ENCODE peak calls at places on chromosomes 6 and 20, in four cellular contexts. G, Z, J and S are unnamed samples.

GRCh38 chr20:44052166-44052565 is 134.8 kb downstream of the JPH2 start:
- DNase-seq in G (no peak), Z (no peak), J (no peak), S (no peak)

GRCh38 chr20:46757754-46758678 is 48.6 kb downstream of the SLC2A10 start:
- DNase-seq in G (no peak), Z (peak; percentile 58), J (peak; percentile 45), S (peak; percentile 30)

GRCh38 chr6:4965506-4966389 is 38.1 kb downstream of the RPP40 start:
- DNase-seq in G (no peak), Z (no peak), J (no peak), S (no peak)

GRCh38 chr6:170262481-170263088 is 28.3 kb downstream of the DLL1 start:
- DNase-seq in G (no peak), Z (no peak), J (no peak), S (no peak)

GRCh38 chr20:19944772-19945459 is 72.2 kb upstream of the NAA20 start:
- DNase-seq in G (no peak), Z (no peak), J (no peak), S (no peak)

GRCh38 chr20:15242773-15243172 is 905.4 kb upstream of the FLRT3 start:
- DNase-seq in G (no peak), Z (no peak), J (no peak), S (no peak)

GRCh38 chr6:136343700-136344099 is 54.1 kb upstream of the BCLAF1 start:
- DNase-seq in G (no peak), Z (no peak), J (no peak), S (no peak)

GRCh38 chr6:75144396-75144795 is 61.5 kb downstream of the COL12A1 start:
- DNase-seq in G (no peak), Z (no peak), J (no peak), S (no peak)

GRCh38 chr6:121222656-121223055 is 111.6 kb downstream of the TBC1D32 start:
- DNase-seq in G (no peak), Z (no peak), J (no peak), S (no peak)

GRCh38 chr20:40284611-40285010 is 404.4 kb downstream of the MAFB start:
- DNase-seq in G (no peak), Z (no peak), J (no peak), S (no peak)

GRCh38 chr20:49863666-49864065 is 51.0 kb downstream of the SLC9A8 start:
- DNase-seq in G (no peak), Z (no peak), J (no peak), S (no peak)

GRCh38 chr6:162119349-162119748 is 608.2 kb downstream of the PRKN start:
- DNase-seq in G (no peak), Z (no peak), J (no peak), S (peak; percentile 21)

GRCh38 chr6:75101896-75102680 is 103.8 kb downstream of the COL12A1 start:
- DNase-seq in G (no peak), Z (no peak), J (no peak), S (no peak)

GRCh38 chr6:34684919-34685318 is 11.6 kb downstream of the ILRUN start:
- DNase-seq in G (no peak), Z (no peak), J (no peak), S (no peak)

GRCh38 chr6:44925100-44925739 is 402.9 kb upstream of the RUNX2 start:
- DNase-seq in G (no peak), Z (no peak), J (no peak), S (no peak)

GRCh38 chr6:82645536-82646230 is 282.1 kb downstream of the TPBG start:
- DNase-seq in G (no peak), Z (no peak), J (no peak), S (no peak)

GRCh38 chr6:104606361-104606760 is 253.4 kb downstream of the HACE1 start:
- DNase-seq in G (no peak), Z (no peak), J (no peak), S (no peak)

GRCh38 chr6:166341915-166342292 is 441 bp downstream of the SFT2D1 start:
- DNase-seq in G (no peak), Z (no peak), J (no peak), S (no peak)

GRCh38 chr20:51966296-51966971 is 164.1 kb upstream of the SALL4 start:
- DNase-seq in G (no peak), Z (peak; percentile 51), J (peak; percentile 67), S (no peak)

GRCh38 chr20:62979876-62980373 is 26.8 kb downstream of the BHLHE23 start:
- DNase-seq in G (no peak), Z (no peak), J (no peak), S (no peak)

DNA sequence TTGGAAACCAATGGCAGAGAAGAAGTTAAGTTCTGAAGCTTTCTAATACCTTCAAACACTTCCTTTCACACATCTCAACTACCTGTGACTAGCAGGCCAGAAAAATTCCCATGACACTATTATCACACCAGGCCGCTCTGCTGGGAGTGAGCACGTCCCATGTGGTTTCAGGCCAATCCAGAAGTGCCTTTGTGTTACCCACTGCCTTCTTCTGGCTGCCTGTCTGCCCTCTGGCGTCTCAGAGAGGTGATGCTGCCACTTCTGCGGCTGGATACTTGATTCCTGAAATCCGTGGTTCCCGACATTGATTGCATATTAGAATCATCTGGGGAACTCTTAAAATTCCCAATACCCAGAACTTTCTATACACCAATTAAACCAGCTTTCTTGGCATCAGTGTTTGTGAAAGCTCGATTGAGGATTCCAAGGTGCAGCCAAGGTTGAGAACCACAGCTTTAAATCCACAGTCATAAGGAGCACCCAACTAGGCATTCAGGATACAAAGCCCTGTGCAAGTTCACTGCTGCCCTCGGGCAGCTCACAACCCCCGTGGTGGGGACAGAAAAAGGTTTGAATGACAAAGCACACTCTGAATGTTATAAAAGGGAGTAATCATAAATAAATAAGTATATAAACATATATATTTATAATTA is 65.6 kb downstream of the STMND1 start:
- DNase-seq in G (no peak), Z (peak; percentile 63), J (peak; percentile 48), S (peak; percentile 48)
- H3K4me3 ChIP-seq in G (no peak overlapping the region), Z (peak overlapping the region; percentile 24), J (no peak overlapping the region), S (peak overlapping the region; percentile 32)

GRCh38 chr6:159759645-159760044 is 2.2 kb upstream of the ACAT2 start:
- DNase-seq in G (no peak), Z (no peak), J (no peak), S (no peak)
- H3K9me3 ChIP-seq in G (no peaks in the 10 kb centered on the region), Z (no peaks in the 10 kb centered on the region), J (no peaks in the 10 kb centered on the region), S (no peaks in the 10 kb centered on the region)

GRCh38 chr6:1821188-1822183 is 211.8 kb downstream of the FOXC1 start:
- DNase-seq in G (no peak), Z (no peak), J (no peak), S (no peak)
- H3K4me3 ChIP-seq in G (peak overlapping the region; percentile 63), Z (peak overlapping the region; percentile 13), J (no peak overlapping the region), S (peak overlapping the region; percentile 49)

GRCh38 chr6:30283761-30284160 is 43.0 kb upstream of the TRIM39 start:
- DNase-seq in G (no peak), Z (no peak), J (no peak), S (no peak)

GRCh38 chr6:30287139-30287538 is 39.6 kb upstream of the TRIM39 start:
- DNase-seq in G (no peak), Z (no peak), J (no peak), S (no peak)

GRCh38 chr6:30282522-30282921 is 44.2 kb upstream of the TRIM39 start:
- DNase-seq in G (no peak), Z (no peak), J (no peak), S (no peak)
- H3K9me3 ChIP-seq in G (peaks cover 70% of the 10 kb centered on the region), Z (peaks cover 84% of the 10 kb centered on the region), J (peaks cover 33% of the 10 kb centered on the region), S (peaks cover 100% of the 10 kb centered on the region)

GRCh38 chr6:37175332-37176267 is 5.6 kb downstream of the PIM1 start:
- DNase-seq in G (no peak), Z (no peak), J (no peak), S (no peak)
- H3K4me3 ChIP-seq in G (no peak overlapping the region), Z (no peak overlapping the region), J (no peak overlapping the region), S (no peak overlapping the region)

GRCh38 chr20:34806255-34806654 is 19.2 kb downstream of the NCOA6 start:
- DNase-seq in G (no peak), Z (no peak), J (no peak), S (no peak)
- H3K9me3 ChIP-seq in G (no peaks in the 10 kb centered on the region), Z (no peaks in the 10 kb centered on the region), J (no peaks in the 10 kb centered on the region), S (no peaks in the 10 kb centered on the region)

GRCh38 chr6:159170333-159170672 is 1.1 kb downstream of the FNDC1 start:
- DNase-seq in G (no peak), Z (no peak), J (no peak), S (no peak)
- H3K4me3 ChIP-seq in G (peak overlapping the region; percentile 64), Z (peak overlapping the region; percentile 52), J (no peak overlapping the region), S (peak overlapping the region; percentile 63)

GRCh38 chr6:164291224-164291623 is 876.7 kb downstream of the QKI start:
- DNase-seq in G (no peak), Z (no peak), J (no peak), S (no peak)
- H3K9me3 ChIP-seq in G (no peaks in the 10 kb centered on the region), Z (peaks cover 12% of the 10 kb centered on the region), J (peaks cover 7% of the 10 kb centered on the region), S (peaks cover 26% of the 10 kb centered on the region)